ENCODE peak calls at places on chromosome 6, in ten cellular contexts. X, J, M, Z, C, P, S, I, O and G are unnamed samples.

GRCh38 chr6:1850581-1851157 is 241.0 kb downstream of the FOXC1 start:
- DNase-seq in X (no peak), J (no peak), M (no peak), Z (no peak), C (peak), P (no peak), S (no peak), I (no peak), O (no peak), G (no peak)

GRCh38 chr6:11093065-11093590 is 506 bp upstream of the SMIM13 start:
- DNase-seq in X (no peak), J (no peak), M (no peak), Z (peak), C (no peak), P (no peak), S (peak), I (no peak), O (peak), G (no peak)

GRCh38 chr6:139126255-139126654 is 8.6 kb upstream of the HECA start:
- DNase-seq in X (peak), J (no peak), M (no peak), Z (peak), C (peak), P (no peak), S (peak), I (no peak), O (no peak), G (no peak)

GRCh38 chr6:5294392-5295211 is 33.3 kb downstream of the FARS2 start:
- DNase-seq in X (no peak), J (no peak), M (no peak), Z (no peak), C (no peak), P (no peak), S (no peak), I (no peak), O (no peak), G (no peak)

GRCh38 chr6:34146801-34147592 is 1.1 kb upstream of the GRM4 start:
- DNase-seq in X (no peak), J (no peak), M (peak), Z (no peak), C (no peak), P (peak), S (peak), I (no peak), O (no peak), G (no peak)

GRCh38 chr6:152184573-152185157 is 377.2 kb downstream of the ESR1 start:
- DNase-seq in X (no peak), J (no peak), M (no peak), Z (no peak), C (no peak), P (no peak), S (peak), I (no peak), O (peak), G (no peak)

GRCh38 chr6:157823523-157824370 is 701 bp downstream of the SNX9 start:
- DNase-seq in X (peak), J (no peak), M (peak), Z (peak), C (peak), P (peak), S (peak), I (peak), O (no peak), G (peak)

GRCh38 chr6:125140808-125141207 is 12.8 kb upstream of the TPD52L1 start:
- DNase-seq in X (no peak), J (no peak), M (no peak), Z (no peak), C (no peak), P (no peak), S (no peak), I (no peak), O (no peak), G (no peak)

GRCh38 chr6:165663736-165664552 is 903 bp upstream of the PDE10A start:
- DNase-seq in X (no peak), J (no peak), M (no peak), Z (no peak), C (peak), P (no peak), S (peak), I (peak), O (no peak), G (no peak)

GRCh38 chr6:33640361-33640760 is 19.2 kb downstream of the ITPR3 start:
- DNase-seq in X (no peak), J (no peak), M (no peak), Z (no peak), C (no peak), P (no peak), S (no peak), I (no peak), O (no peak), G (no peak)

GRCh38 chr6:100283288-100283687 is 181.4 kb downstream of the SIM1 start:
- DNase-seq in X (no peak), J (no peak), M (no peak), Z (no peak), C (peak), P (no peak), S (peak), I (peak), O (no peak), G (no peak)

GRCh38 chr6:49550413-49551125 is at the start of gene C6orf141:
- DNase-seq in X (peak), J (no peak), M (no peak), Z (peak), C (no peak), P (peak), S (peak), I (peak), O (no peak), G (no peak)

GRCh38 chr6:166433096-166433495 is 50.4 kb upstream of the MPC1 start:
- DNase-seq in X (no peak), J (no peak), M (no peak), Z (no peak), C (no peak), P (no peak), S (no peak), I (no peak), O (no peak), G (no peak)

GRCh38 chr6:106811088-106811686 is 163.3 kb downstream of the CD24 start:
- DNase-seq in X (no peak), J (no peak), M (no peak), Z (no peak), C (no peak), P (no peak), S (no peak), I (no peak), O (no peak), G (no peak)

GRCh38 chr6:123742626-123743025 is 61.0 kb upstream of the NKAIN2 start:
- DNase-seq in X (no peak), J (no peak), M (no peak), Z (no peak), C (no peak), P (no peak), S (no peak), I (no peak), O (no peak), G (no peak)

GRCh38 chr6:36138667-36139066 is 8.4 kb downstream of the MAPK13 start:
- DNase-seq in X (no peak), J (no peak), M (peak), Z (no peak), C (no peak), P (no peak), S (no peak), I (no peak), O (no peak), G (no peak)

GRCh38 chr6:156449569-156449968 is 327.6 kb upstream of the ARID1B start:
- DNase-seq in X (no peak), J (no peak), M (no peak), Z (no peak), C (no peak), P (no peak), S (no peak), I (peak), O (no peak), G (no peak)

GRCh38 chr6:84556541-84557335 is 207.7 kb downstream of the TBX18 start:
- DNase-seq in X (no peak), J (no peak), M (no peak), Z (no peak), C (no peak), P (no peak), S (no peak), I (no peak), O (no peak), G (no peak)

GRCh38 chr6:37493047-37493995 is 6.4 kb downstream of the CCDC167 start:
- DNase-seq in X (no peak), J (no peak), M (no peak), Z (no peak), C (no peak), P (peak), S (no peak), I (peak), O (no peak), G (no peak)

GRCh38 chr6:150466196-150466595 is 97.4 kb downstream of the IYD start:
- DNase-seq in X (no peak), J (no peak), M (no peak), Z (no peak), C (no peak), P (no peak), S (peak), I (no peak), O (no peak), G (no peak)

GRCh38 chr6:143802833-143803565 is 40.1 kb upstream of the LTV1 start:
- DNase-seq in X (no peak), J (no peak), M (no peak), Z (no peak), C (no peak), P (no peak), S (no peak), I (no peak), O (no peak), G (no peak)

GRCh38 chr6:118553132-118553531 is 5.0 kb downstream of the PLN start:
- DNase-seq in X (no peak), J (no peak), M (no peak), Z (no peak), C (no peak), P (no peak), S (no peak), I (no peak), O (no peak), G (no peak)

GRCh38 chr6:134517145-134517658 is 199.3 kb upstream of the SGK1 start:
- DNase-seq in X (peak), J (no peak), M (peak), Z (peak), C (no peak), P (peak), S (peak), I (peak), O (no peak), G (peak)

GRCh38 chr6:87756858-87757257 is 54.8 kb upstream of the AKIRIN2 start:
- DNase-seq in X (peak), J (no peak), M (no peak), Z (no peak), C (peak), P (peak), S (peak), I (no peak), O (peak), G (no peak)

GRCh38 chr6:4977468-4977867 is 26.4 kb downstream of the RPP40 start:
- DNase-seq in X (no peak), J (no peak), M (no peak), Z (no peak), C (no peak), P (no peak), S (no peak), I (no peak), O (no peak), G (no peak)

GRCh38 chr6:11043552-11043960 is 549 bp downstream of the ELOVL2 start:
- DNase-seq in X (no peak), J (no peak), M (no peak), Z (peak), C (peak), P (no peak), S (no peak), I (peak), O (no peak), G (no peak)

DNA sequence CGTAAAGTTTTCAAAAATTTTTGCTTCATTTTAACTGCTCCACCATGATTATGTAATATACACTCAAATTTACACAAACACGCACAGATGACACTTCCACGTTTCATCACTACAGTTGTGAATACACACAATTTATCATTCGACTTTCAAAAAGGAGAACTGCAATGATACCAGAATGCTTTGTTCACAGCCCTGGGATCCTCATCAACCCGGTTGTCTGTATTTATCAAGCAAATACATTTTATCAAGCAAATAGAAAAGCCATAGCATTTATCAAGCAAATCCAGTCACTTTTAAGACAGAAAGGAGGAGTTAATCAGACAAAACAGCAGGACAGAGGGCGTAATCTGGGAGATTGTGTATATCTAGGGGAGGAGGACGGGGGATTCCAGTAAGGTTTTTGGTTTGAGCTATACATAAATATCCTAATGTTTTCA is 20.3 kb upstream of the ABT1 start:
- DNase-seq in X (no peak), J (no peak), M (no peak), Z (no peak), C (no peak), P (no peak), S (no peak), I (no peak), O (no peak), G (no peak)
- H3K4me3 ChIP-seq in X (no peak), J (peak), M (no peak), Z (no peak), C (no peak), P (peak), S (no peak), I (peak), O (no peak), G (no peak)

GRCh38 chr6:14373648-14374437 is 256.3 kb downstream of the CD83 start:
- DNase-seq in X (no peak), J (no peak), M (no peak), Z (no peak), C (no peak), P (no peak), S (no peak), I (no peak), O (no peak), G (no peak)
- H3K4me3 ChIP-seq in X (no peak), J (no peak), M (no peak), Z (no peak), C (no peak), P (no peak), S (no peak), I (no peak), O (no peak), G (no peak)

GRCh38 chr6:127879685-127880084 is 21.2 kb downstream of the THEMIS start:
- DNase-seq in X (no peak), J (peak), M (no peak), Z (peak), C (no peak), P (no peak), S (no peak), I (peak), O (no peak), G (no peak)
- H3K4me3 ChIP-seq in X (no peak), J (peak), M (no peak), Z (no peak), C (no peak), P (no peak), S (no peak), I (peak), O (no peak), G (no peak)

GRCh38 chr6:71476371-71476770 is 187.8 kb downstream of the OGFRL1 start:
- DNase-seq in X (no peak), J (no peak), M (no peak), Z (no peak), C (no peak), P (no peak), S (no peak), I (no peak), O (no peak), G (no peak)

GRCh38 chr6:71481021-71481420 is 192.4 kb downstream of the OGFRL1 start:
- DNase-seq in X (no peak), J (no peak), M (no peak), Z (no peak), C (no peak), P (no peak), S (no peak), I (no peak), O (no peak), G (no peak)

GRCh38 chr6:71476872-71477271 is 188.3 kb downstream of the OGFRL1 start:
- DNase-seq in X (no peak), J (no peak), M (no peak), Z (no peak), C (no peak), P (no peak), S (peak), I (no peak), O (no peak), G (no peak)

GRCh38 chr6:71480577-71480976 is 192.0 kb downstream of the OGFRL1 start:
- DNase-seq in X (no peak), J (no peak), M (no peak), Z (no peak), C (no peak), P (no peak), S (no peak), I (no peak), O (no peak), G (no peak)

DNA sequence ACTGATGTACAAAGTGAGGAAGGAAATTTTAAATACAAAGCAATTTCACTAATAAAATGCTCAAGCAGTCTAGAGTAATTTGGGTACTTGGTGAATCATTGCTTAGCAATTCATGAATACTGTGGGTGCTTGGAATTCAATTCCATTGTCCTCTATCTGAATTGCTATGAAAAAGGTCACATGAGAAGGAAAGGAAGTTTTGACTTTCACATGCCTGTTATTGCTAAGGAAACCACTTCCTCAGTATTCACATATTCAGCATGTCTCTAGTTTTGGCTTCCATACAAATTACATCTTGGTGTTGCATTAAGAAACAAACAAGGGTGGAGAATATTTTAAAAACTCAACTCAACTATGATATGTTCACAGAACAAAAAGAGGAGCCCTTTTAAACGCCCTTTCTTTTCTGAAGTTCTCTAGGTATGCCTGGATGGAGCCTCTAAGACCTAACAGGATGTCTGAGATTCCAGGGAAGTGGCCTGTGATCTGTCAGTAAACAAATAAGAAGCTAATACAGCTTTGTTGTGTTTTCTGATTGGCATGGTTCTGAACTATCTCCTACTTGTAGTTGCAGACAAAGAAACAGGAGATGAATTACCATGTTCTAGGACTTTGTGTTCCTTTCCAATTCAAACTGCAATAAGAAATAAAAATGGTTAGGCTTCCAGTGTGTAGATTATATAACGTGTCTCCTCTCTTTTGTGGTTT is 190.4 kb downstream of the OGFRL1 start:
- DNase-seq in X (no peak), J (no peak), M (no peak), Z (no peak), C (peak), P (no peak), S (peak), I (peak), O (no peak), G (no peak)
- H3K4me3 ChIP-seq in X (no peak), J (no peak), M (no peak), Z (no peak), C (no peak), P (no peak), S (no peak), I (no peak), O (no peak), G (no peak)

GRCh38 chr6:169425628-169426370 is 172.2 kb upstream of the THBS2 start:
- DNase-seq in X (no peak), J (no peak), M (no peak), Z (no peak), C (no peak), P (no peak), S (no peak), I (no peak), O (no peak), G (no peak)
- H3K4me3 ChIP-seq in X (no peak), J (no peak), M (no peak), Z (no peak), C (no peak), P (no peak), S (no peak), I (no peak), O (no peak), G (no peak)